ENCODE peak calls at places on chromosomes 11 and 22, in six cellular contexts. One of them, this sample, is unnamed.
A peak's percentile ranks its signal among the peaks of the same experiment; 100 is the strongest.

GRCh38 chr11:119976805-119977583 is 160.9 kb downstream of the TRIM29 start:
- DNase-seq in heart left ventricle: no peak
- DNase-seq in spleen: no peak
- DNase-seq in cardiac muscle cell: no peak
- DNase-seq in aorta: no peak
- DNase-seq in ovary: no peak
- DNase-seq in this sample: no peak

GRCh38 chr22:30129636-30130035 is 49.4 kb downstream of the HORMAD2 start:
- DNase-seq in aorta: no peak
- DNase-seq in heart left ventricle: no peak
- DNase-seq in cardiac muscle cell: no peak
- DNase-seq in spleen: no peak
- DNase-seq in ovary: no peak
- DNase-seq in this sample: no peak

GRCh38 chr11:68117896-68118470 is 3.2 kb downstream of the CHKA start:
- DNase-seq in cardiac muscle cell: no peak
- DNase-seq in spleen: no peak
- DNase-seq in aorta: no peak
- DNase-seq in heart left ventricle: no peak
- DNase-seq in ovary: no peak
- DNase-seq in this sample: no peak

GRCh38 chr11:69892986-69893555 is 73.9 kb upstream of the FGF3 start:
- DNase-seq in aorta: peak; percentile 63
- DNase-seq in ovary: no peak
- DNase-seq in heart left ventricle: peak; percentile 40
- DNase-seq in cardiac muscle cell: no peak
- DNase-seq in spleen: peak; percentile 59
- DNase-seq in this sample: no peak

GRCh38 chr11:70111269-70112016 is 33.3 kb downstream of the ANO1 start:
- DNase-seq in spleen: no peak
- DNase-seq in cardiac muscle cell: peak; percentile 67
- DNase-seq in heart left ventricle: peak; percentile 82
- DNase-seq in aorta: no peak
- DNase-seq in ovary: no peak
- DNase-seq in this sample: no peak

GRCh38 chr22:48834404-48834803 is 993.3 kb downstream of the BRD1 start:
- DNase-seq in ovary: no peak
- DNase-seq in heart left ventricle: no peak
- DNase-seq in cardiac muscle cell: no peak
- DNase-seq in aorta: no peak
- DNase-seq in spleen: no peak
- DNase-seq in this sample: no peak

GRCh38 chr11:61357233-61357893 is 4.3 kb downstream of the CYB561A3 start:
- DNase-seq in spleen: peak; percentile 86
- DNase-seq in ovary: no peak
- DNase-seq in heart left ventricle: no peak
- DNase-seq in cardiac muscle cell: no peak
- DNase-seq in aorta: no peak
- DNase-seq in this sample: no peak

GRCh38 chr11:62627718-62628117 is 5.9 kb upstream of the B3GAT3 start:
- DNase-seq in cardiac muscle cell: peak; percentile 17
- DNase-seq in aorta: no peak
- DNase-seq in heart left ventricle: peak; percentile 25
- DNase-seq in ovary: no peak
- DNase-seq in spleen: no peak
- DNase-seq in this sample: no peak

GRCh38 chr11:128498846-128499245 is 88.5 kb downstream of the ETS1 start:
- DNase-seq in spleen: no peak
- DNase-seq in ovary: no peak
- DNase-seq in aorta: no peak
- DNase-seq in heart left ventricle: no peak
- DNase-seq in cardiac muscle cell: no peak
- DNase-seq in this sample: no peak

GRCh38 chr11:76444065-76444383 is 794 bp upstream of the EMSY start:
- DNase-seq in cardiac muscle cell: no peak
- DNase-seq in ovary: no peak
- DNase-seq in heart left ventricle: no peak
- DNase-seq in aorta: no peak
- DNase-seq in spleen: no peak
- DNase-seq in this sample: no peak

GRCh38 chr11:76444384-76445121 is at the start of gene EMSY:
- DNase-seq in spleen: peak; percentile 98
- DNase-seq in heart left ventricle: peak; percentile 97
- DNase-seq in cardiac muscle cell: peak; percentile 100
- DNase-seq in ovary: peak; percentile 93
- DNase-seq in aorta: peak; percentile 97
- DNase-seq in this sample: peak; percentile 98

GRCh38 chr11:76445122-76446084 is 585 bp downstream of the EMSY start:
- DNase-seq in aorta: peak; percentile 92
- DNase-seq in cardiac muscle cell: peak; percentile 90
- DNase-seq in ovary: peak; percentile 76
- DNase-seq in spleen: peak; percentile 92
- DNase-seq in heart left ventricle: peak; percentile 78
- DNase-seq in this sample: peak; percentile 79

GRCh38 chr11:76453248-76453647 is 8.4 kb downstream of the EMSY start:
- DNase-seq in ovary: no peak
- DNase-seq in heart left ventricle: no peak
- DNase-seq in spleen: no peak
- DNase-seq in aorta: no peak
- DNase-seq in cardiac muscle cell: no peak
- DNase-seq in this sample: no peak

GRCh38 chr11:76448506-76448905 is 3.7 kb downstream of the EMSY start:
- DNase-seq in aorta: no peak
- DNase-seq in heart left ventricle: no peak
- DNase-seq in cardiac muscle cell: no peak
- DNase-seq in ovary: no peak
- DNase-seq in spleen: no peak
- DNase-seq in this sample: no peak
- H3K4me3 ChIP-seq in aorta: no peak overlapping the region
- H3K4me3 ChIP-seq in heart left ventricle: no peak overlapping the region
- H3K4me3 ChIP-seq in cardiac muscle cell: no peak overlapping the region
- H3K4me3 ChIP-seq in ovary: no peak overlapping the region
- H3K4me3 ChIP-seq in spleen: no peak overlapping the region
- H3K4me3 ChIP-seq in this sample: no peak overlapping the region

DNA sequence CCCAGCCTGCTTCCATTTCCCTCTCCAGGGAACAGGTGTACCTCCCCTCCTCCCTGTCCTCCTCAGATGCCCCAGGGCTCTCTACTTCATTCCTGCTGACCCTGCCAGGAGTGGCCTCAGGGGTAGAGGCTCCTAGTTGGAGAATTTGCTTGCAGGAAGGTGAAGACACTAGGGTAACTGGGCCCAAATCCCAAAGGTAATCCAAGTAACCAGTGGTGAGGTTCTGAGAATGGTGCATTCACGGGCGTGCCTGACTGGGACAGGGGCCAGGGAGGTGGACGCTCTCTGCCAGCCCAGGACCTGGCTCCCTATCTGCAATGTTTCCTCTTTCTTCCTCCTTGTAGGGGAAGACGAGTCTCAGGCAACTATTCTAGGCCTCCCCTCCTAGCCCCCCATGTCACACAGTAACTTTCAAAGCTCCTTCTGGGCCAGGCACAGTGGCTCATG is 2.9 kb downstream of the SLC35C1 start:
- DNase-seq in aorta: no peak
- DNase-seq in heart left ventricle: no peak
- DNase-seq in cardiac muscle cell: no peak
- DNase-seq in ovary: no peak
- DNase-seq in spleen: no peak
- DNase-seq in this sample: no peak
- H3K36me3 ChIP-seq in aorta: no peaks in the 10 kb centered on the region
- H3K36me3 ChIP-seq in heart left ventricle: peaks cover 28% of the 10 kb centered on the region
- H3K36me3 ChIP-seq in cardiac muscle cell: peaks cover 5% of the 10 kb centered on the region
- H3K36me3 ChIP-seq in ovary: no peaks in the 10 kb centered on the region
- H3K36me3 ChIP-seq in spleen: peaks cover 25% of the 10 kb centered on the region
- H3K36me3 ChIP-seq in this sample: peaks cover 36% of the 10 kb centered on the region

DNA sequence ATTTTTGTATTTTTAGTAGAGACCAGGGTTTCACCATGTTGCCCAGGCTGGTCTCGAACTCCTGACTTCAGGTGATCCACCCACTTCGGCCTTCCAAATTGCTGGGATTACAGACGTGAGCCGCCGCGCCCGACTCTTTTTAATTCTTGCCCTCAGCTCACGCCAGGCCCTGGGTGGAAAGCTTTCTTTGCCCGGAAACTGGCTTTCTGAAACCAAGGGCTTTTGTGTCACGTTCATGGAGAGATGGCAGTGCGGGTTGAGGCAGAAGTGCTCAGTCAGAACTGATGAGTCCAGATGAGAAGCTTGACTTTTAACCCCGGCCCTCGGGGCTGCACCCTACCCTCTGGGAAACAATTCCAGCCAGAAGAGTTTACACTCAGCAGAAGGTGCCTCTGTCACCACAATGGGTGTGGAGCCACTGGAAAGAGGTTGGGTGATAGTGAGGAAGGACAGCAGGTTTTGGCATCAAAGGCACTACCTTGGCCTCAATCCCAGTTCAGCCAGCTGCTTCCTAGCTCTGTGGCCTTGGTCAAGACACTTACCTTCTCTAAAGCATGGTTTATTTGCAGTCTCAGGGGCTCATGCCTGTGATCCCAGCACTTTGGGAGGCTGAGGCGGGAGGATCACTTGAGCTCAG is 890 bp upstream of the ARFGAP3 start:
- DNase-seq in heart left ventricle: no peak
- DNase-seq in cardiac muscle cell: no peak
- DNase-seq in ovary: no peak
- DNase-seq in spleen: peak; percentile 80
- DNase-seq in aorta: no peak
- DNase-seq in this sample: no peak
- H3K27ac ChIP-seq in heart left ventricle: no peak overlapping the region
- H3K27ac ChIP-seq in cardiac muscle cell: no peak overlapping the region
- H3K27ac ChIP-seq in ovary: peak overlapping the region; percentile 92
- H3K27ac ChIP-seq in spleen: peak overlapping the region; percentile 98
- H3K27ac ChIP-seq in aorta: no peak overlapping the region
- H3K27ac ChIP-seq in this sample: peak overlapping the region; percentile 98

DNA sequence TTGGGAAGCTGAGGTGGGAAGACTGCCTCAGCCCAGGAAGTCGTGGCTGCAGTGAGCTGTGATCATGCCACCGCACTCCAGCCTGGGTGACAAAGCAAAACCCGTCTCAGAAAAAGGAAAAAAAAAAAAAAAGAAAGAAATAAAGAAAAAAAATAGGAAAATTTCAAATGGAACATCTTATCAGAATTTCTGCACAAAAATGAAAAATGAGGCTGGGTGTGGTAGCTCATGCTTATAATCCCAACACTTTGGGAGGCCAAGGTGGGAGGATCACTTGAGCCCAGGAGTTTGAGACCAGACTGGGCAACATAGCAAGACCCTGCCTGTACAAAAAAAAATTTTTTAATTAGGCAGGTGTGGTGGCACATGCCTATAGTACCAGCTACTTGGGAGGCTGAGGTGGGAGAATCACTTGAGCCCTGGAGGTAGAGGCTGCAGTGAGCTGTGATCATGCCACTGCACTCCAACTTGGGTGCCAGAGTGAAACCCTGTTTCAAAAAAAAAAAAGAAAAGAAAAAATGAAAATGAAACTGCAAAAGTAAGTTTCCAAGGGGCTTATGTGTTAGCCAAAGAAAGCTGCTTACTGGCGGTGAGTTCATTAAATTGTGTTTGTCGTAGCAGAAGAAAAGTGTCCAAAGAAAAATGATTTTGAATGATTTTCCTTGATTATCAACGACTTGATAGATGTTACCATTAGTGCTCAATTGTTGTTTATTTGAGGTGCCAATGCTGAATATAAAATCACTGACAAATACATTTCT is 7.5 kb upstream of the CRKL start:
- DNase-seq in aorta: peak; percentile 9
- DNase-seq in ovary: no peak
- DNase-seq in cardiac muscle cell: no peak
- DNase-seq in heart left ventricle: no peak
- DNase-seq in spleen: no peak
- DNase-seq in this sample: no peak
- H3K4me3 ChIP-seq in aorta: no peak overlapping the region
- H3K4me3 ChIP-seq in ovary: no peak overlapping the region
- H3K4me3 ChIP-seq in cardiac muscle cell: no peak overlapping the region
- H3K4me3 ChIP-seq in heart left ventricle: no peak overlapping the region
- H3K4me3 ChIP-seq in spleen: no peak overlapping the region
- H3K4me3 ChIP-seq in this sample: no peak overlapping the region

DNA sequence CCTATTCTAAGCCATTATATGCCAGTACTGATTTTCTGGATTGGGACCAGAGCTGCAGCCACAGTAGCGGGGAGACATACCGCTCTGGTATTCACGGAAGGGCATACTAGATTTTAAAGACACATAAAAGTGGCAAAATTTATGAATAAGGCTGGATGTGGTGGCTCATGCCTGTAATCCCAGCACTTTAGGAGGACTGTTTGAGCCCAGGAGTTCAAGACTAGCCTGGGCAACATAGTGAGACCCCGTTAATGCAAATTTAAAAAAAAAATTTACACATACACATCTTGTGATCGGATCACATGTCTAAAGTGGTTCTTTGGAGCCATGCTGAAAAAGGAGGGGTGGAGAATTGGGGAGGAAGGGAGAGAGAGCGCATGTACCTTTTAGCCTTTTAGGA is 9.0 kb downstream of the RPL27A start:
- DNase-seq in ovary: no peak
- DNase-seq in aorta: no peak
- DNase-seq in cardiac muscle cell: no peak
- DNase-seq in spleen: no peak
- DNase-seq in heart left ventricle: no peak
- DNase-seq in this sample: no peak
- H3K36me3 ChIP-seq in ovary: no peaks in the 10 kb centered on the region
- H3K36me3 ChIP-seq in aorta: peaks cover 3% of the 10 kb centered on the region
- H3K36me3 ChIP-seq in cardiac muscle cell: peaks cover 32% of the 10 kb centered on the region
- H3K36me3 ChIP-seq in spleen: peaks cover 39% of the 10 kb centered on the region
- H3K36me3 ChIP-seq in heart left ventricle: peaks cover 74% of the 10 kb centered on the region
- H3K36me3 ChIP-seq in this sample: peaks cover 65% of the 10 kb centered on the region

GRCh38 chr22:46038174-46038487 is 61.2 kb upstream of the WNT7B start:
- DNase-seq in cardiac muscle cell: no peak
- DNase-seq in heart left ventricle: no peak
- DNase-seq in aorta: no peak
- DNase-seq in spleen: no peak
- DNase-seq in ovary: no peak
- DNase-seq in this sample: no peak
- H3K27ac ChIP-seq in cardiac muscle cell: no peak overlapping the region
- H3K27ac ChIP-seq in heart left ventricle: no peak overlapping the region
- H3K27ac ChIP-seq in aorta: no peak overlapping the region
- H3K27ac ChIP-seq in spleen: no peak overlapping the region
- H3K27ac ChIP-seq in ovary: no peak overlapping the region
- H3K27ac ChIP-seq in this sample: no peak overlapping the region

DNA sequence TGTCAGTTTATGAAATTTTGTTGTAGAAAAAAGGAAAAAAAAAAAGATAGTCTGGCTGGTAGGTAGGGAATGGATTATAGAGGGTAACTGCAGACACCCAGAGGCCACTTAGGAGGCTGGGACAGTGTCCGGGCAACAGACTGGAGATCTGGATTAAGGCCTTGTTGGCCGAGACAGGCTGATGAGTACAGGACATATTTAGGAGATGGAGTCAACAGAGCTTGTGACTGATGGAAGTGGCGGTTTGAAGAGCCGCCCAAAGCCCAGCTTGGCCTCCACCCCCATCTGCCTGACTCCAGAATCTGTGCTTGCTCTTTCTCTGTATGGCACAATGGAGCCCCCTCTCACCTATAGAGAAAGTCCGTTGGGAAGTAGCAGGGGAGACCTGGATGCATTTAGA is 7.6 kb downstream of the PLEKHB1 start:
- DNase-seq in ovary: no peak
- DNase-seq in spleen: no peak
- DNase-seq in cardiac muscle cell: no peak
- DNase-seq in heart left ventricle: no peak
- DNase-seq in aorta: no peak
- DNase-seq in this sample: no peak
- H3K4me3 ChIP-seq in ovary: no peak overlapping the region
- H3K4me3 ChIP-seq in spleen: no peak overlapping the region
- H3K4me3 ChIP-seq in cardiac muscle cell: no peak overlapping the region
- H3K4me3 ChIP-seq in heart left ventricle: no peak overlapping the region
- H3K4me3 ChIP-seq in aorta: no peak overlapping the region
- H3K4me3 ChIP-seq in this sample: no peak overlapping the region